ENCODE peak calls at places on chromosome 13, in six cellular contexts. One of them, this sample, is unnamed.

GRCh38 chr13:26021956-26022355 is 29.9 kb downstream of the SHISA2 start:
- DNase-seq in heart left ventricle: no peak
- DNase-seq in IMR-90: no peak
- DNase-seq in adrenal gland: no peak
- DNase-seq in uterus: no peak
- DNase-seq in tibial nerve: no peak
- DNase-seq in this sample: no peak

GRCh38 chr13:36815069-36815468 is 4.0 kb upstream of the RFXAP start:
- DNase-seq in heart left ventricle: no peak
- DNase-seq in IMR-90: no peak
- DNase-seq in adrenal gland: no peak
- DNase-seq in uterus: no peak
- DNase-seq in tibial nerve: no peak
- DNase-seq in this sample: no peak

GRCh38 chr13:46672338-46673090 is 119.5 kb downstream of the LRCH1 start:
- DNase-seq in heart left ventricle: no peak
- DNase-seq in IMR-90: no peak
- DNase-seq in adrenal gland: no peak
- DNase-seq in uterus: no peak
- DNase-seq in tibial nerve: no peak
- DNase-seq in this sample: no peak

GRCh38 chr13:111329641-111330040 is 9.2 kb downstream of the TEX29 start:
- DNase-seq in heart left ventricle: no peak
- DNase-seq in IMR-90: no peak
- DNase-seq in adrenal gland: no peak
- DNase-seq in uterus: no peak
- DNase-seq in tibial nerve: no peak
- DNase-seq in this sample: no peak

GRCh38 chr13:46051958-46052313 is 610 bp downstream of the ZC3H13 start:
- DNase-seq in heart left ventricle: no peak
- DNase-seq in IMR-90: peak; percentile 0
- DNase-seq in adrenal gland: no peak
- DNase-seq in uterus: no peak
- DNase-seq in tibial nerve: peak; percentile 26
- DNase-seq in this sample: no peak

GRCh38 chr13:34025746-34026145 is 207.8 kb downstream of the RFC3 start:
- DNase-seq in heart left ventricle: no peak
- DNase-seq in IMR-90: peak; percentile 8
- DNase-seq in adrenal gland: no peak
- DNase-seq in uterus: no peak
- DNase-seq in tibial nerve: no peak
- DNase-seq in this sample: no peak

GRCh38 chr13:114203536-114203935 is 24.5 kb downstream of the CFAP97D2 start:
- DNase-seq in heart left ventricle: no peak
- DNase-seq in IMR-90: no peak
- DNase-seq in adrenal gland: no peak
- DNase-seq in uterus: no peak
- DNase-seq in tibial nerve: no peak
- DNase-seq in this sample: no peak

GRCh38 chr13:81686877-81687276 is 1346.0 kb upstream of the SPRY2 start:
- DNase-seq in heart left ventricle: no peak
- DNase-seq in IMR-90: no peak
- DNase-seq in adrenal gland: no peak
- DNase-seq in uterus: no peak
- DNase-seq in tibial nerve: no peak
- DNase-seq in this sample: no peak

GRCh38 chr13:44620057-44620456 is 43.9 kb upstream of the TSC22D1 start:
- DNase-seq in heart left ventricle: no peak
- DNase-seq in IMR-90: peak; percentile 45
- DNase-seq in adrenal gland: no peak
- DNase-seq in uterus: no peak
- DNase-seq in tibial nerve: no peak
- DNase-seq in this sample: no peak

GRCh38 chr13:21033224-21033855 is 28.0 kb downstream of the LATS2 start:
- DNase-seq in heart left ventricle: peak; percentile 35
- DNase-seq in IMR-90: no peak
- DNase-seq in adrenal gland: peak; percentile 81
- DNase-seq in uterus: peak; percentile 26
- DNase-seq in tibial nerve: peak; percentile 57
- DNase-seq in this sample: no peak

GRCh38 chr13:105603283-105603682 is 932.2 kb downstream of the EFNB2 start:
- DNase-seq in heart left ventricle: no peak
- DNase-seq in IMR-90: no peak
- DNase-seq in adrenal gland: no peak
- DNase-seq in uterus: no peak
- DNase-seq in tibial nerve: no peak
- DNase-seq in this sample: no peak

GRCh38 chr13:66780814-66781213 is 449.3 kb downstream of the PCDH9 start:
- DNase-seq in heart left ventricle: no peak
- DNase-seq in IMR-90: peak; percentile 20
- DNase-seq in adrenal gland: no peak
- DNase-seq in uterus: no peak
- DNase-seq in tibial nerve: no peak
- DNase-seq in this sample: no peak

GRCh38 chr13:41179593-41180250 is 14.6 kb downstream of the KBTBD7 start:
- DNase-seq in heart left ventricle: no peak
- DNase-seq in IMR-90: peak; percentile 80
- DNase-seq in adrenal gland: no peak
- DNase-seq in uterus: no peak
- DNase-seq in tibial nerve: no peak
- DNase-seq in this sample: no peak

GRCh38 chr13:28357247-28357825 is 137.6 kb downstream of the FLT1 start:
- DNase-seq in heart left ventricle: no peak
- DNase-seq in IMR-90: no peak
- DNase-seq in adrenal gland: no peak
- DNase-seq in uterus: no peak
- DNase-seq in tibial nerve: no peak
- DNase-seq in this sample: no peak

GRCh38 chr13:28357846-28358496 is 137.0 kb downstream of the FLT1 start:
- DNase-seq in heart left ventricle: no peak
- DNase-seq in IMR-90: no peak
- DNase-seq in adrenal gland: no peak
- DNase-seq in uterus: no peak
- DNase-seq in tibial nerve: no peak
- DNase-seq in this sample: no peak

GRCh38 chr13:28356506-28357064 is 138.3 kb downstream of the FLT1 start:
- DNase-seq in heart left ventricle: no peak
- DNase-seq in IMR-90: no peak
- DNase-seq in adrenal gland: no peak
- DNase-seq in uterus: no peak
- DNase-seq in tibial nerve: no peak
- DNase-seq in this sample: no peak

GRCh38 chr13:28355046-28355821 is 139.7 kb downstream of the FLT1 start:
- DNase-seq in heart left ventricle: no peak
- DNase-seq in IMR-90: no peak
- DNase-seq in adrenal gland: no peak
- DNase-seq in uterus: no peak
- DNase-seq in tibial nerve: no peak
- DNase-seq in this sample: no peak

GRCh38 chr13:28355822-28356371 is 139.0 kb downstream of the FLT1 start:
- DNase-seq in heart left ventricle: no peak
- DNase-seq in IMR-90: peak; percentile 86
- DNase-seq in adrenal gland: no peak
- DNase-seq in uterus: no peak
- DNase-seq in tibial nerve: no peak
- DNase-seq in this sample: no peak
- TF ChIP-seq POLR2A in heart left ventricle: no peak
- TF ChIP-seq POLR2A in IMR-90: no peak
- TF ChIP-seq POLR2A in adrenal gland: no peak
- TF ChIP-seq POLR2A in uterus: no peak
- TF ChIP-seq POLR2A in tibial nerve: no peak
- TF ChIP-seq POLR2A in this sample: no peak

DNA sequence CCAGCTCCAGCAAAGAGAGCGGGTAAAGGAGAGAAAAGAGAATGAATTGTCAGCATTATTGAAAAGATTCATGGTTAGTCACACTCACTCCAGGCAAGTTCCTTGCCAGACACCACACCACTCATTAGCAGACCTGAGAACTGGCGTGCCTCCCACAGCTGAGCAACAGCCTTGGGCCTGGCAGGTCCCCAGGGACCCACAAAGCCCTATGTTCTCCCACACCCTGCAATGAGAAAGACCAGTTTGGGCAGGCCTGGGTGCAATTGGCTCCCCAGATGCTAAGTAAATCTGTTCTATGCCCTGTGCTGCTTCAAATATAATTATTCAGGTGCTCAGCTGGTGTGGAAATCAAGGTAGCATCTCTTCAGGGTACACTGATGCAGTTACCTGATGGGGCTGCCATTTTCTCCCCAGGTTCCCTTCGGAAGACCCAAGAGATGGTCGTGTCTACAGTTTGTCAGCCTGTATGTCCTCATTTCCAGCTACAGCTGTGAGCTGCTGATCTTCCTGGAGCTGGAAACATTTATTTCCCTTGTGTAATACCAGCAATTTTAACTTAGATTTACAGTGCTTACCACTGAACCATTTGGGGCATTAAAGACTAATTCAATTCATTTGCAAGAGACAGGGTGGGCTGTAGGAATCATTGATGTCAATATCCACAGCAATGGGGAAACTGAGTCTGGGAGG is 405.0 kb downstream of the COG6 start:
- DNase-seq in heart left ventricle: no peak
- DNase-seq in IMR-90: no peak
- DNase-seq in adrenal gland: no peak
- DNase-seq in uterus: peak; percentile 89
- DNase-seq in tibial nerve: peak; percentile 49
- DNase-seq in this sample: peak; percentile 80
- H3K4me3 ChIP-seq in heart left ventricle: no peak overlapping the region
- H3K4me3 ChIP-seq in IMR-90: no peak overlapping the region
- H3K4me3 ChIP-seq in adrenal gland: no peak overlapping the region
- H3K4me3 ChIP-seq in uterus: no peak overlapping the region
- H3K4me3 ChIP-seq in tibial nerve: no peak overlapping the region
- H3K4me3 ChIP-seq in this sample: no peak overlapping the region

GRCh38 chr13:48976677-48977625 is 1.2 kb downstream of the FNDC3A start:
- DNase-seq in heart left ventricle: no peak
- DNase-seq in IMR-90: no peak
- DNase-seq in adrenal gland: no peak
- DNase-seq in uterus: no peak
- DNase-seq in tibial nerve: peak; percentile 38
- DNase-seq in this sample: no peak
- TF ChIP-seq POLR2A in heart left ventricle: no peak
- TF ChIP-seq POLR2A in IMR-90: no peak
- TF ChIP-seq POLR2A in adrenal gland: no peak
- TF ChIP-seq POLR2A in uterus: no peak
- TF ChIP-seq POLR2A in tibial nerve: no peak
- TF ChIP-seq POLR2A in this sample: no peak

GRCh38 chr13:51225034-51225433 is 2.8 kb downstream of the FAM124A start:
- DNase-seq in heart left ventricle: no peak
- DNase-seq in IMR-90: no peak
- DNase-seq in adrenal gland: no peak
- DNase-seq in uterus: no peak
- DNase-seq in tibial nerve: no peak
- DNase-seq in this sample: no peak
- H3K4me3 ChIP-seq in heart left ventricle: no peak overlapping the region
- H3K4me3 ChIP-seq in IMR-90: no peak overlapping the region
- H3K4me3 ChIP-seq in adrenal gland: no peak overlapping the region
- H3K4me3 ChIP-seq in uterus: no peak overlapping the region
- H3K4me3 ChIP-seq in tibial nerve: no peak overlapping the region
- H3K4me3 ChIP-seq in this sample: no peak overlapping the region

DNA sequence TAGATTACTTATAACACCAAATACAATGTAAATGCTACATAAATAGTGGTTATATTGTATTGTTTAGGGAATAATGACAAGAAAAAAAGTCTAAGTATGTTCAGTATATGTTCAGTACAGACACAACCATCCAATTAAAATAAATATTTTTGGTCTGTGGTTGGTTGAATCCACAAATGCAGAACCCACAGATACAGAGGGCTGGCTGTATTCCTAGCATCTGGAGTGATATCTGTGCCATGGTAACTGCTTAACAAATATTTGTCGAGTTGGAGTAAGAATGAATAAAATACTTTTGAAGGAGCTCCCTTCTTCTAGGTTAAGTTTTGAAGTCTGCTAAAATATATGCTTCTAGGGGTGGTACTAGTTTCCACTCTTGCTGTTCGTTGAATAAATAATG is 241.0 kb downstream of the KLF5 start:
- DNase-seq in heart left ventricle: no peak
- DNase-seq in IMR-90: peak; percentile 50
- DNase-seq in adrenal gland: no peak
- DNase-seq in uterus: no peak
- DNase-seq in tibial nerve: no peak
- DNase-seq in this sample: no peak
- TF ChIP-seq POLR2A in heart left ventricle: no peak
- TF ChIP-seq POLR2A in IMR-90: no peak
- TF ChIP-seq POLR2A in adrenal gland: no peak
- TF ChIP-seq POLR2A in uterus: no peak
- TF ChIP-seq POLR2A in tibial nerve: no peak
- TF ChIP-seq POLR2A in this sample: no peak

DNA sequence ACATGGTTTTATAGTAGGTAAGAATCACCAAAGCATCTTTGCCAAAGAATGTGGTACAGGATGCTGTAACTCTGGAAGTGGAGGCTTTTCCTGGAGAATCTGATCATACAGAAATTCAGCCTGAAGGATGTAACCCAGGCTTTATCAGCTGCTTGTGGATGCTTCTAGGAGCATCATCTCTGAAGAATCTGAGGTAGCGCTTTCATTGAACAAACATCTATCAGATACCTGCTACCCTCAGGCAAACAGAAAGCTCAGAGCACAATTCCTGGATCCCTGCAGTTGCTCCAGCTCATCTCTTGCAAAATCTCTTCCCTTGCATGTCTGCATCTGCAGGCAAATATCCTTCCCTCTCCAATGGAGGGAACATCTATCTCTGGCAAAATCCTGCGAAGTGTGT is 9.3 kb downstream of the FAM124A start:
- DNase-seq in heart left ventricle: no peak
- DNase-seq in IMR-90: no peak
- DNase-seq in adrenal gland: no peak
- DNase-seq in uterus: no peak
- DNase-seq in tibial nerve: no peak
- DNase-seq in this sample: no peak
- H3K4me3 ChIP-seq in heart left ventricle: no peak overlapping the region
- H3K4me3 ChIP-seq in IMR-90: no peak overlapping the region
- H3K4me3 ChIP-seq in adrenal gland: no peak overlapping the region
- H3K4me3 ChIP-seq in uterus: no peak overlapping the region
- H3K4me3 ChIP-seq in tibial nerve: no peak overlapping the region
- H3K4me3 ChIP-seq in this sample: no peak overlapping the region

GRCh38 chr13:76470991-76471390 is 415.2 kb downstream of the KCTD12 start:
- DNase-seq in heart left ventricle: no peak
- DNase-seq in IMR-90: no peak
- DNase-seq in adrenal gland: no peak
- DNase-seq in uterus: no peak
- DNase-seq in tibial nerve: no peak
- DNase-seq in this sample: no peak
- TF ChIP-seq POLR2A in heart left ventricle: no peak
- TF ChIP-seq POLR2A in IMR-90: no peak
- TF ChIP-seq POLR2A in adrenal gland: no peak
- TF ChIP-seq POLR2A in uterus: no peak
- TF ChIP-seq POLR2A in tibial nerve: peak; percentile 28
- TF ChIP-seq POLR2A in this sample: no peak